ENCODE peak calls at places on chromosomes 5 and 9, in ten cellular contexts. L is A549; K is effector memory CD4-positive, alpha-beta T cell; B is left cardiac atrium; F is heart right ventricle; G is caudate nucleus; M is GM03348; H is HEK293T; R is activated CD8-positive, alpha-beta memory T cell treated with anti-CD3 and anti-CD28 coated beads for 4 hours; P is NCI-H460. O is an unnamed sample.

GRCh38 chr9:120514599-120514854 is 65.4 kb downstream of the CDK5RAP2 start:
- DNase-seq in L (no peak), K (no peak), B (no peak), F (no peak), G (no peak), M (no peak), H (no peak), R (no peak), P (no peak), O (no peak)

GRCh38 chr9:93582115-93582514 is 5.7 kb downstream of the PHF2 start:
- DNase-seq in L (no peak), K (no peak), B (peak), F (no peak), G (no peak), M (no peak), H (no peak), R (no peak), P (no peak), O (peak)

GRCh38 chr5:9198399-9198798 is 347.5 kb downstream of the SEMA5A start:
- DNase-seq in L (no peak), K (no peak), B (no peak), F (no peak), G (no peak), M (no peak), H (no peak), R (no peak), P (no peak), O (no peak)

GRCh38 chr5:111762895-111763294 is 5.9 kb upstream of the NREP start:
- DNase-seq in L (no peak), K (no peak), B (no peak), F (no peak), G (no peak), M (no peak), H (no peak), R (no peak), P (no peak), O (peak)

GRCh38 chr5:131720714-131721113 is 76.1 kb downstream of the FNIP1 start:
- DNase-seq in L (no peak), K (no peak), B (no peak), F (no peak), G (no peak), M (no peak), H (no peak), R (no peak), P (no peak), O (peak)

GRCh38 chr9:130983283-130983670 is 25.7 kb upstream of the LAMC3 start:
- DNase-seq in L (no peak), K (no peak), B (no peak), F (no peak), G (no peak), M (no peak), H (no peak), R (no peak), P (no peak), O (no peak)

GRCh38 chr9:108049026-108049591 is 559.5 kb upstream of the KLF4 start:
- DNase-seq in L (peak), K (no peak), B (no peak), F (no peak), G (no peak), M (peak), H (peak), R (no peak), P (peak), O (peak)

GRCh38 chr5:148931453-148932057 is 105.1 kb downstream of the ADRB2 start:
- DNase-seq in L (no peak), K (no peak), B (no peak), F (no peak), G (no peak), M (no peak), H (no peak), R (no peak), P (no peak), O (no peak)

GRCh38 chr5:130871346-130872086 is 293.5 kb downstream of the HINT1 start:
- DNase-seq in L (peak), K (no peak), B (peak), F (peak), G (no peak), M (peak), H (peak), R (peak), P (peak), O (peak)

GRCh38 chr9:104858271-104858670 is 69.7 kb downstream of the ABCA1 start:
- DNase-seq in L (no peak), K (no peak), B (no peak), F (no peak), G (no peak), M (peak), H (no peak), R (no peak), P (no peak), O (no peak)

GRCh38 chr5:6447384-6448140 is 1.1 kb upstream of the UBE2QL1 start:
- DNase-seq in L (no peak), K (no peak), B (no peak), F (no peak), G (no peak), M (no peak), H (no peak), R (no peak), P (no peak), O (no peak)

GRCh38 chr5:151659001-151659754 is 27.5 kb downstream of the SPARC start:
- DNase-seq in L (peak), K (peak), B (peak), F (peak), G (peak), M (peak), H (peak), R (peak), P (peak), O (peak)

GRCh38 chr9:94619012-94619411 is 20.3 kb downstream of the FBP1 start:
- DNase-seq in L (no peak), K (no peak), B (no peak), F (no peak), G (no peak), M (no peak), H (no peak), R (no peak), P (no peak), O (no peak)

GRCh38 chr9:129419382-129419899 is 201.5 kb downstream of the C9orf50 start:
- DNase-seq in L (no peak), K (no peak), B (no peak), F (no peak), G (no peak), M (no peak), H (no peak), R (no peak), P (no peak), O (peak)

GRCh38 chr5:60577116-60577515 is 122.8 kb downstream of the DEPDC1B start:
- DNase-seq in L (no peak), K (no peak), B (no peak), F (no peak), G (no peak), M (no peak), H (no peak), R (no peak), P (no peak), O (no peak)

GRCh38 chr9:107707915-107708441 is 218.4 kb upstream of the KLF4 start:
- DNase-seq in L (peak), K (no peak), B (peak), F (no peak), G (no peak), M (peak), H (no peak), R (no peak), P (peak), O (no peak)

GRCh38 chr5:125415126-125415525 is 668.7 kb upstream of the ZNF608 start:
- DNase-seq in L (no peak), K (no peak), B (no peak), F (no peak), G (no peak), M (no peak), H (no peak), R (no peak), P (no peak), O (no peak)

GRCh38 chr5:138989720-138990119 is 114.6 kb upstream of the LRRTM2 start:
- DNase-seq in L (no peak), K (no peak), B (no peak), F (no peak), G (no peak), M (peak), H (no peak), R (no peak), P (no peak), O (peak)

GRCh38 chr9:14313378-14313940 is 482 bp downstream of the NFIB start:
- DNase-seq in L (peak), K (no peak), B (no peak), F (no peak), G (no peak), M (peak), H (no peak), R (no peak), P (no peak), O (peak)

GRCh38 chr9:6383551-6384225 is 29.3 kb upstream of the UHRF2 start:
- DNase-seq in L (no peak), K (no peak), B (no peak), F (no peak), G (no peak), M (peak), H (no peak), R (no peak), P (no peak), O (no peak)

GRCh38 chr5:147482426-147483196 is 27.3 kb downstream of the DPYSL3 start:
- DNase-seq in L (no peak), K (no peak), B (no peak), F (no peak), G (no peak), M (no peak), H (no peak), R (no peak), P (no peak), O (peak)